ENCODE peak calls at places on chromosomes 12 and 14, in nine cellular contexts. J, I, G, V, R, F, B, K and Z are unnamed samples.

GRCh38 chr14:60506462-60506984 is 2.4 kb upstream of the SIX6 start:
- DNase-seq in V (no peak), R (no peak), J (no peak), I (peak; percentile 49), G (no peak), F (no peak), K (no peak), B (no peak), Z (no peak)

GRCh38 chr14:90677484-90678045 is 138.7 kb downstream of the TTC7B start:
- DNase-seq in K (no peak), V (no peak), J (peak; percentile 74), I (no peak), B (no peak), R (no peak), G (no peak), F (no peak), Z (no peak)

GRCh38 chr12:34390846-34391700 is 368.8 kb downstream of the ALG10 start:
- DNase-seq in G (no peak), I (no peak), B (no peak), K (no peak), V (no peak), F (no peak), J (no peak), R (no peak), Z (no peak)

GRCh38 chr14:67650694-67651093 is 23.7 kb downstream of the VTI1B start:
- DNase-seq in V (no peak), G (no peak), R (no peak), I (no peak), J (peak; percentile 90), K (no peak), B (no peak), F (no peak), Z (no peak)

GRCh38 chr12:49019435-49020317 is 1.1 kb upstream of the PRKAG1 start:
- DNase-seq in R (no peak), G (no peak), B (peak; percentile 38), I (peak; percentile 38), K (no peak), J (peak; percentile 34), F (peak; percentile 36), V (peak; percentile 92), Z (no peak)

GRCh38 chr12:30908389-30909087 is 18.0 kb upstream of the TSPAN11 start:
- DNase-seq in R (no peak), K (no peak), B (no peak), J (peak; percentile 44), G (no peak), V (no peak), F (no peak), I (no peak), Z (peak; percentile 48)

GRCh38 chr12:118330421-118331018 is 42.2 kb downstream of the TAOK3 start:
- DNase-seq in F (no peak), I (no peak), G (no peak), R (no peak), J (peak; percentile 67), V (no peak), B (no peak), K (no peak), Z (no peak)

GRCh38 chr14:90808759-90809529 is 7.3 kb downstream of the TTC7B start:
- DNase-seq in K (no peak), V (no peak), R (no peak), F (no peak), G (no peak), B (no peak), J (peak; percentile 36), I (no peak), Z (no peak)

GRCh38 chr14:105941226-105942166 is 415.1 kb downstream of the TMEM121 start:
- DNase-seq in K (no peak), I (no peak), G (no peak), R (no peak), B (no peak), F (no peak), J (no peak), V (no peak), Z (no peak)

GRCh38 chr12:56020437-56021189 is at the start of gene IKZF4:
- DNase-seq in G (no peak), R (no peak), B (no peak), I (peak; percentile 80), J (no peak), F (peak; percentile 79), V (no peak), K (no peak), Z (no peak)

GRCh38 chr12:115763376-115763775 is 514.1 kb downstream of the MED13L start:
- DNase-seq in K (no peak), R (no peak), G (no peak), V (no peak), J (no peak), B (no peak), F (no peak), I (no peak), Z (no peak)

GRCh38 chr12:110135012-110135411 is 10.9 kb downstream of the IFT81 start:
- DNase-seq in K (no peak), R (no peak), I (no peak), G (no peak), B (no peak), V (no peak), F (no peak), J (peak; percentile 81), Z (no peak)

GRCh38 chr14:52131640-52132320 is 62.9 kb upstream of the NID2 start:
- DNase-seq in V (peak; percentile 82), F (peak; percentile 82), R (peak; percentile 49), K (peak; percentile 28), B (peak; percentile 84), J (peak; percentile 99), G (no peak), I (peak; percentile 87), Z (peak; percentile 83)

GRCh38 chr12:124159655-124160054 is 135.2 kb upstream of the RFLNA start:
- DNase-seq in I (no peak), F (no peak), J (no peak), B (peak; percentile 55), V (no peak), K (no peak), G (no peak), R (no peak), Z (no peak)

GRCh38 chr12:53991077-53991460 is 6.1 kb downstream of the HOXC10 start:
- DNase-seq in F (no peak), J (no peak), K (no peak), I (no peak), G (no peak), V (no peak), R (no peak), B (no peak), Z (no peak)

GRCh38 chr14:76904740-76905569 is 78.7 kb downstream of the LRRC74A start:
- DNase-seq in V (peak; percentile 96), F (no peak), R (peak; percentile 56), B (peak; percentile 61), I (no peak), K (no peak), J (peak; percentile 99), G (peak; percentile 64), Z (no peak)

GRCh38 chr12:131434208-131435125 is 276.4 kb upstream of the SFSWAP start:
- DNase-seq in K (no peak), I (no peak), R (peak; percentile 8), V (no peak), B (no peak), G (no peak), J (no peak), F (no peak), Z (no peak)

GRCh38 chr12:59066445-59066844 is 146.1 kb upstream of the LRIG3 start:
- DNase-seq in R (no peak), J (no peak), K (no peak), I (no peak), G (no peak), B (no peak), V (no peak), F (no peak), Z (no peak)

GRCh38 chr12:10069099-10069498 is 29.7 kb downstream of the CLEC1A start:
- DNase-seq in B (no peak), F (no peak), I (no peak), R (no peak), G (no peak), V (no peak), K (no peak), J (no peak), Z (no peak)
- TF ChIP-seq CTCF in B (no peak), F (no peak), I (no peak), R (no peak), G (no peak), V (no peak), K (no peak), J (no peak), Z (no peak)

DNA sequence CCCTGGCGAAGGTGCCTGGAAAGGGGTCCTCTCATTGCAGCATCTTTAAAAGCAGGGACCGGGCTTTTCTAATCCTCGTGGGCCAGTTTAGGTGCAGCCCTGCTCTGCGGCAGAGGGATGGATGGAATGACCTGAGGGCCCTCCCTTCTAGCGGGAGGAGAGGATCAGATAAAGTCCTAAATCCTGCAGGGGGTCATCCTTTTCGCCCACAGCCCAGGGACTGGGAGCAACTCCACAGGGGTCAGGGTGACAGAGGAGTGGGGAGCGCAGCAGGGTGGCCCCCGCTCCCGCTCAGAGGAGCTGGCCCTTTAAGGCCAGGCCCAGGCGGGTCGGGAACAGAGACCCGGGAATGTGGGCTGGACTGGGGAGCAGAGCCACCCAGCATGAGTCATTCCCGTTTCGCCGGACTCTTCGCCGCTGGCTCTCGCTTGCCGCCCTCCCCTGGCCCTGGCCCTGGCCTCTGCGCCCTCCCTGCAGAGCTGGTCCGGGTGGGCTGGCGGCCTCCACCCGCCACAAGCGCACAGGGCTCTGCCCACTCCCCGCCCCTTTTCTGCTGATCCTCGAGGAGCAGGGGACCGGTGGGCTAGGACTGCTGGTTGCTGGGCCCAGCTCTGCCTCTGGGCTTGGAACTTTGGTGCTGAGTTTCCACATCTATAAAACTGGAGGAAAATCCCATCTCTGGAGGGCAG is 92.9 kb downstream of the NINJ2 start:
- DNase-seq in V (peak; percentile 98), G (no peak), I (peak; percentile 70), K (peak; percentile 61), B (peak; percentile 85), F (peak; percentile 81), R (peak; percentile 77), J (peak; percentile 88), Z (peak; percentile 61)
- H3K4me3 ChIP-seq in V (peak overlapping the region; percentile 62), G (peak overlapping the region; percentile 77), I (peak overlapping the region; percentile 56), K (peak overlapping the region; percentile 57), B (peak overlapping the region; percentile 51), F (peak overlapping the region; percentile 16), R (peak overlapping the region; percentile 72), J (peak overlapping the region; percentile 72), Z (peak overlapping the region; percentile 68)

GRCh38 chr14:58826845-58827686 is 189.3 kb downstream of the DACT1 start:
- DNase-seq in V (no peak), I (no peak), F (no peak), R (no peak), J (no peak), G (no peak), B (no peak), K (no peak), Z (no peak)
- TF ChIP-seq CTCF in V (peak; percentile 28), I (peak; percentile 56), F (peak; percentile 31), R (no peak), J (peak; percentile 31), G (no peak), B (peak; percentile 22), K (no peak), Z (peak; percentile 18)

GRCh38 chr12:113207621-113208040 is 13.6 kb upstream of the TPCN1 start:
- DNase-seq in R (no peak), V (no peak), F (no peak), G (no peak), K (no peak), I (no peak), B (no peak), J (no peak), Z (no peak)

GRCh38 chr12:113214938-113215400 is 6.3 kb upstream of the TPCN1 start:
- DNase-seq in V (peak; percentile 79), J (peak; percentile 99), B (peak; percentile 53), R (no peak), G (no peak), K (peak; percentile 73), F (peak; percentile 62), I (no peak), Z (peak; percentile 88)

GRCh38 chr12:113208041-113208934 is 13.0 kb upstream of the TPCN1 start:
- DNase-seq in F (no peak), I (no peak), R (peak; percentile 35), K (no peak), J (no peak), B (peak; percentile 67), G (no peak), V (no peak), Z (no peak)

GRCh38 chr12:113211160-113211559 is 10.1 kb upstream of the TPCN1 start:
- DNase-seq in R (no peak), J (no peak), V (no peak), I (no peak), G (no peak), F (no peak), B (no peak), K (no peak), Z (no peak)
- H3K4me3 ChIP-seq in R (no peak overlapping the region), J (no peak overlapping the region), V (no peak overlapping the region), I (no peak overlapping the region), G (no peak overlapping the region), F (no peak overlapping the region), B (no peak overlapping the region), K (no peak overlapping the region), Z (no peak overlapping the region)